ENCODE peak calls at places on chromosome 10, in five cellular contexts. One of them, this sample, is unnamed.

GRCh38 chr10:15321431-15322321 is 49.4 kb downstream of the FAM171A1 start:
- DNase-seq in HCT116: no peak
- DNase-seq in K562: no peak
- DNase-seq in GM23248: peak; percentile 64
- DNase-seq in mesenchymal stem cell: peak; percentile 35
- DNase-seq in this sample: no peak

GRCh38 chr10:44990965-44991364 is 9.8 kb upstream of the ZNF22 start:
- DNase-seq in HCT116: no peak
- DNase-seq in K562: no peak
- DNase-seq in GM23248: no peak
- DNase-seq in mesenchymal stem cell: no peak
- DNase-seq in this sample: no peak

GRCh38 chr10:9800011-9800410 is 1217.7 kb upstream of the CELF2 start:
- DNase-seq in HCT116: no peak
- DNase-seq in K562: no peak
- DNase-seq in GM23248: no peak
- DNase-seq in mesenchymal stem cell: no peak
- DNase-seq in this sample: peak; percentile 74

GRCh38 chr10:6072215-6072941 is 10.2 kb upstream of the IL2RA start:
- DNase-seq in HCT116: no peak
- DNase-seq in K562: no peak
- DNase-seq in GM23248: no peak
- DNase-seq in mesenchymal stem cell: no peak
- DNase-seq in this sample: peak; percentile 20

GRCh38 chr10:80173441-80173840 is 31.9 kb downstream of the ANXA11 start:
- DNase-seq in HCT116: no peak
- DNase-seq in K562: no peak
- DNase-seq in GM23248: no peak
- DNase-seq in mesenchymal stem cell: no peak
- DNase-seq in this sample: no peak

GRCh38 chr10:16948335-16948734 is 131.1 kb upstream of the RSU1 start:
- DNase-seq in HCT116: no peak
- DNase-seq in K562: no peak
- DNase-seq in GM23248: no peak
- DNase-seq in mesenchymal stem cell: no peak
- DNase-seq in this sample: no peak

GRCh38 chr10:78408671-78409472 is 375.2 kb downstream of the RPS24 start:
- DNase-seq in HCT116: no peak
- DNase-seq in K562: peak; percentile 12
- DNase-seq in GM23248: peak; percentile 73
- DNase-seq in mesenchymal stem cell: no peak
- DNase-seq in this sample: no peak

GRCh38 chr10:86666538-86666937 is 1.8 kb upstream of the LDB3 start:
- DNase-seq in HCT116: no peak
- DNase-seq in K562: no peak
- DNase-seq in GM23248: no peak
- DNase-seq in mesenchymal stem cell: no peak
- DNase-seq in this sample: peak; percentile 61

GRCh38 chr10:114068054-114068707 is 24.5 kb downstream of the ADRB1 start:
- DNase-seq in HCT116: no peak
- DNase-seq in K562: no peak
- DNase-seq in GM23248: peak; percentile 27
- DNase-seq in mesenchymal stem cell: peak; percentile 20
- DNase-seq in this sample: no peak

GRCh38 chr10:132957981-132958885 is 15.9 kb upstream of the CFAP46 start:
- DNase-seq in HCT116: no peak
- DNase-seq in K562: no peak
- DNase-seq in GM23248: no peak
- DNase-seq in mesenchymal stem cell: no peak
- DNase-seq in this sample: no peak

GRCh38 chr10:228366-228765 is 93.1 kb downstream of the ZMYND11 start:
- DNase-seq in HCT116: no peak
- DNase-seq in K562: no peak
- DNase-seq in GM23248: no peak
- DNase-seq in mesenchymal stem cell: no peak
- DNase-seq in this sample: no peak

GRCh38 chr10:58440484-58440883 is 55.3 kb downstream of the TFAM start:
- DNase-seq in HCT116: no peak
- DNase-seq in K562: no peak
- DNase-seq in GM23248: no peak
- DNase-seq in mesenchymal stem cell: no peak
- DNase-seq in this sample: no peak

GRCh38 chr10:114043532-114044250 is at the start of gene ADRB1:
- DNase-seq in HCT116: peak; percentile 53
- DNase-seq in K562: peak; percentile 28
- DNase-seq in GM23248: peak; percentile 54
- DNase-seq in mesenchymal stem cell: peak; percentile 64
- DNase-seq in this sample: no peak

GRCh38 chr10:43585046-43585445 is 10.6 kb upstream of the ZNF239 start:
- DNase-seq in HCT116: no peak
- DNase-seq in K562: no peak
- DNase-seq in GM23248: peak; percentile 54
- DNase-seq in mesenchymal stem cell: no peak
- DNase-seq in this sample: no peak

GRCh38 chr10:77832243-77832642 is 94.3 kb downstream of the DLG5 start:
- DNase-seq in HCT116: no peak
- DNase-seq in K562: no peak
- DNase-seq in GM23248: no peak
- DNase-seq in mesenchymal stem cell: no peak
- DNase-seq in this sample: no peak

GRCh38 chr10:122551450-122551849 is 9.1 kb upstream of the DMBT1 start:
- DNase-seq in HCT116: no peak
- DNase-seq in K562: no peak
- DNase-seq in GM23248: no peak
- DNase-seq in mesenchymal stem cell: no peak
- DNase-seq in this sample: peak; percentile 65

GRCh38 chr10:133264455-133264854 is 12.2 kb downstream of the ADAM8 start:
- DNase-seq in HCT116: no peak
- DNase-seq in K562: no peak
- DNase-seq in GM23248: no peak
- DNase-seq in mesenchymal stem cell: no peak
- DNase-seq in this sample: no peak

GRCh38 chr10:72277340-72277995 is 3.7 kb downstream of the DDIT4 start:
- DNase-seq in HCT116: no peak
- DNase-seq in K562: peak; percentile 40
- DNase-seq in GM23248: no peak
- DNase-seq in mesenchymal stem cell: peak; percentile 63
- DNase-seq in this sample: peak; percentile 61
- H3K9ac ChIP-seq in HCT116: no peak overlapping the region
- H3K9ac ChIP-seq in K562: peak overlapping the region; percentile 40
- H3K9ac ChIP-seq in GM23248: peak overlapping the region; percentile 83
- H3K9ac ChIP-seq in mesenchymal stem cell: no peak overlapping the region
- H3K9ac ChIP-seq in this sample: no peak overlapping the region

DNA sequence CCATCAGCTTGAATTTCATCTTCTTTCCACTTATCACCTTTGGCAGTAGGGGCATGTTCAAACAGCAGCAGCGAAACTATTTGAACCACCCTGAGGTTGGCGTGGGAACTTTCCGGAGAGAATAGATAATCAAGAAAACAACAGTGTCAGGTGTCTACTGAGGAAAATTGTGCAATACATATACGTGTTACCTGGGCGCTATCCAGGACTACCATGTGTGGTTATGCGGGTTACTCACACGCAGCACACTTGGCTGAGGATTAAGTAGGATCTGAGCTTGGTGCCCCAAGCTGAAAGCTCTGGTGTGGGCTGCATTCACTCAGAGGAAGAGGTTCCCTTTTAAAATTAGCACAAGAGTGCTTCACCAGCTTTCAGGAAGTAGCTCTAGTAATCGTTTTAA is 8.8 kb upstream of the ABI1 start:
- DNase-seq in HCT116: no peak
- DNase-seq in K562: peak; percentile 12
- DNase-seq in GM23248: peak; percentile 18
- DNase-seq in mesenchymal stem cell: no peak
- DNase-seq in this sample: peak; percentile 44
- H3K4me2 ChIP-seq in HCT116: no peak overlapping the region
- H3K4me2 ChIP-seq in K562: peak overlapping the region; percentile 12
- H3K4me2 ChIP-seq in GM23248: no peak overlapping the region
- H3K4me2 ChIP-seq in mesenchymal stem cell: no peak overlapping the region
- H3K4me2 ChIP-seq in this sample: peak overlapping the region; percentile 53

GRCh38 chr10:13706175-13706574 is 119.4 kb downstream of the PRPF18 start:
- DNase-seq in HCT116: no peak
- DNase-seq in K562: no peak
- DNase-seq in GM23248: no peak
- DNase-seq in mesenchymal stem cell: no peak
- DNase-seq in this sample: no peak

GRCh38 chr10:13707156-13707881 is 120.6 kb downstream of the PRPF18 start:
- DNase-seq in HCT116: no peak
- DNase-seq in K562: peak; percentile 84
- DNase-seq in GM23248: peak; percentile 80
- DNase-seq in mesenchymal stem cell: peak; percentile 90
- DNase-seq in this sample: no peak

GRCh38 chr10:13706604-13707003 is 119.8 kb downstream of the PRPF18 start:
- DNase-seq in HCT116: no peak
- DNase-seq in K562: peak; percentile 43
- DNase-seq in GM23248: no peak
- DNase-seq in mesenchymal stem cell: peak; percentile 28
- DNase-seq in this sample: no peak

GRCh38 chr10:13709931-13710690 is 123.3 kb downstream of the PRPF18 start:
- DNase-seq in HCT116: no peak
- DNase-seq in K562: no peak
- DNase-seq in GM23248: peak; percentile 15
- DNase-seq in mesenchymal stem cell: no peak
- DNase-seq in this sample: no peak

DNA sequence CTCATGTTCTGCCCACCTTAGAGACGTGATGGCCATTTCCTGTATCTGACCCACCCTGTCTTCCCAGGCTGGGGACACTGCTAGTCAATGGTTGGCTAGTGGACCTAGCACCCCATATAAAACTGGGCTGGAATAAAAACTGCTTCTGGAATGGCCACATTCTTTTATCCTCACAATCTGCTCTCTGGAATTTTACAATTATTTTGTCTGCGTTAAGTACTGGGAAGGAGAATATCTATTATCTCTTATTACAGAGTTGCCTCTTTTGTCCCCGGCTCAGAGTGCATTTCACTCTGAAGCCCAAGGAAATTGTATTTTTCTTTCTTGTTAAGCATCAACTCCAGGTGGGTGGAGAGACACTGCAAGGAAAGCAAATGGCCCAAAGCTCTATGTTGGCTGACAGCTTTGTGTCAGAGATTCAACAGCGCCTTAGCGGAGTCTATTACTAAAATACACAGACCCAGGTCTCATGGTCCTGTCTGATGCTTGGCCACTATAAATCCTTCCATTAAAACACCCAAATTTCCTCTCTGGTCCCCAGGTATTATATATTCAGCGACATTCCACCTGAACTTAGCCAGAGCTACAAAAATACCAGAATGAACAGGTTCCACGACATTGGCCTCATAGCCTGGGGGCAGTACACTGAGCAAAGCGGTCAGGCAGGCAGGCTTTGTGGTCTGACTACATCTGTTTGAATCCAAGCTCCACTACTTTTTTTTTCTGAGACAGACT is 121.7 kb downstream of the PRPF18 start:
- DNase-seq in HCT116: no peak
- DNase-seq in K562: no peak
- DNase-seq in GM23248: no peak
- DNase-seq in mesenchymal stem cell: peak; percentile 54
- DNase-seq in this sample: no peak
- H3K4me3 ChIP-seq in HCT116: no peak overlapping the region
- H3K4me3 ChIP-seq in K562: no peak overlapping the region
- H3K4me3 ChIP-seq in GM23248: peak overlapping the region; percentile 83
- H3K4me3 ChIP-seq in mesenchymal stem cell: no peak overlapping the region
- H3K4me3 ChIP-seq in this sample: no peak overlapping the region

GRCh38 chr10:123555616-123556015 is 110.5 kb upstream of the GPR26 start:
- DNase-seq in HCT116: no peak
- DNase-seq in K562: no peak
- DNase-seq in GM23248: no peak
- DNase-seq in mesenchymal stem cell: no peak
- DNase-seq in this sample: no peak
- H3K9ac ChIP-seq in HCT116: no peak overlapping the region
- H3K9ac ChIP-seq in K562: no peak overlapping the region
- H3K9ac ChIP-seq in GM23248: no peak overlapping the region
- H3K9ac ChIP-seq in mesenchymal stem cell: no peak overlapping the region
- H3K9ac ChIP-seq in this sample: no peak overlapping the region

DNA sequence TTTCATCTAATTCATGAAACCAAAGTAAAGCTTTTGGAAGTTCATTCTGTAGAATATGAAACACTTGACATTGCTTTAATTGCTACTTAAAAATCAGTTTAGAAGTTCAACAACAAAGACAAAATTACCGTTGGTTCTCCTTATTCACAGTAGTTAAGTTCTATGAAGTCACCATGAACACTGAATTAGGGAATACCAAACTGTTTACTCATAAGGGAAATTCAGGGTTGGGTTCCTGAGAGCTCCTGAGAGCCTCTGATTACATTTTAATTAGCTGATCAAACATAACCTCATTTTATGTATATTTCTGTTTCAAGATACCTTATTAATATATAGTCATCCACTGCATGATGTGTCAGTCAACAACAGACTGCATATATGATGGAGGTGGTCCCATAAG is 46.1 kb downstream of the ZNF438 start:
- DNase-seq in HCT116: peak; percentile 7
- DNase-seq in K562: no peak
- DNase-seq in GM23248: peak; percentile 74
- DNase-seq in mesenchymal stem cell: peak; percentile 62
- DNase-seq in this sample: no peak
- H3K4me2 ChIP-seq in HCT116: peak overlapping the region; percentile 17
- H3K4me2 ChIP-seq in K562: no peak overlapping the region
- H3K4me2 ChIP-seq in GM23248: peak overlapping the region; percentile 95
- H3K4me2 ChIP-seq in mesenchymal stem cell: no peak overlapping the region
- H3K4me2 ChIP-seq in this sample: no peak overlapping the region

GRCh38 chr10:91909178-91909677 is at the start of gene FGFBP3:
- DNase-seq in HCT116: peak; percentile 40
- DNase-seq in K562: peak; percentile 76
- DNase-seq in GM23248: peak; percentile 45
- DNase-seq in mesenchymal stem cell: peak; percentile 77
- DNase-seq in this sample: peak; percentile 61

GRCh38 chr10:91907033-91907594 is 2.2 kb downstream of the FGFBP3 start:
- DNase-seq in HCT116: no peak
- DNase-seq in K562: no peak
- DNase-seq in GM23248: peak; percentile 65
- DNase-seq in mesenchymal stem cell: peak; percentile 87
- DNase-seq in this sample: no peak

GRCh38 chr10:91907914-91908357 is 1.4 kb downstream of the FGFBP3 start:
- DNase-seq in HCT116: no peak
- DNase-seq in K562: peak; percentile 27
- DNase-seq in GM23248: peak; percentile 10
- DNase-seq in mesenchymal stem cell: peak; percentile 52
- DNase-seq in this sample: peak; percentile 66

GRCh38 chr10:91910467-91910866 is 1.2 kb upstream of the FGFBP3 start:
- DNase-seq in HCT116: no peak
- DNase-seq in K562: no peak
- DNase-seq in GM23248: no peak
- DNase-seq in mesenchymal stem cell: no peak
- DNase-seq in this sample: no peak

GRCh38 chr10:91908358-91909177 is 718 bp downstream of the FGFBP3 start:
- DNase-seq in HCT116: peak; percentile 84
- DNase-seq in K562: peak; percentile 89
- DNase-seq in GM23248: peak; percentile 79
- DNase-seq in mesenchymal stem cell: peak; percentile 85
- DNase-seq in this sample: peak; percentile 86
- H3K4me3 ChIP-seq in HCT116: peak overlapping the region; percentile 62
- H3K4me3 ChIP-seq in K562: peak overlapping the region; percentile 74
- H3K4me3 ChIP-seq in GM23248: peak overlapping the region; percentile 75
- H3K4me3 ChIP-seq in mesenchymal stem cell: peak overlapping the region; percentile 86
- H3K4me3 ChIP-seq in this sample: peak overlapping the region; percentile 75

DNA sequence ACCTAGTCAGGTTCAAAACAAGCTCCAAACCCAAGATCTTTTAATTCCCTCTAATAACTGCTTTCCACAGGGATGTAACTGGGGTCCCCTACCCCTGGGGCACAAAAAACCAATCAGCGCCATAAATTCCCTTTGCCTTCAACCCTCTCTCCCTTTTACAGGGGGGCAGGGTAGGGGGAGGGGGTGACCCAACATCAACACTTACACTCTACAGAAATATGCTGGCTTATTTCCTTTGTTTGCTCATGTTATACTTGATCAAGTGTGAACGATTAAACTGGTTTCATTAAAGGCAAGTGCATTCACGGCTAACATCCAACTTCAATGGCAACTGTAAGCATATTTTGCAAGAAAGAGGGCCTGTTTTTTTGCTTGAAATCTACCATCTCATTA is 2.9 kb downstream of the CTBP2 start:
- DNase-seq in HCT116: no peak
- DNase-seq in K562: no peak
- DNase-seq in GM23248: peak; percentile 33
- DNase-seq in mesenchymal stem cell: peak; percentile 20
- DNase-seq in this sample: no peak
- H3K9ac ChIP-seq in HCT116: peak overlapping the region; percentile 69
- H3K9ac ChIP-seq in K562: peak overlapping the region; percentile 27
- H3K9ac ChIP-seq in GM23248: peak overlapping the region; percentile 88
- H3K9ac ChIP-seq in mesenchymal stem cell: peak overlapping the region; percentile 93
- H3K9ac ChIP-seq in this sample: no peak overlapping the region

This sample was measured in Karpas-422.